ENCODE peak calls at places on chromosomes 12 and 14, in nine cellular contexts. M is stimulated activated CD8-positive, alpha-beta memory T cell treated with anti-CD3 and anti-CD28 coated beads, Interleukin-4, amount 100 ng/mL, for 48 hours; F is HEK293T; S is fibroblast of pulmonary artery; C is dorsolateral prefrontal cortex; Y is Ammon's horn; Z is HL-60; R is activated T-helper 2 cell treated with anti-CD3 and anti-CD28 coated beads, Interferon-gamma antibody, Interleukin-2, Interleukin-4, amounts not matched to agents 10 μg/mL and 5 μg/mL and 100 μg/mL, durations not matched to agents 14 hours and 24 hours and 36 hours; W is EL. U is an unnamed sample.
A peak's percentile ranks its signal among the peaks of the same experiment; 100 is the strongest.

GRCh38 chr14:99273025-99273723 is 1.2 kb upstream of the BCL11B start:
- DNase-seq in M (peak; percentile 83), F (no peak), S (no peak), C (no peak), Y (no peak), Z (no peak), R (no peak), W (peak; percentile 11), U (no peak)

GRCh38 chr12:44774815-44775411 is 101.2 kb downstream of the NELL2 start:
- DNase-seq in M (peak; percentile 83), F (peak; percentile 58), S (peak; percentile 35), C (no peak), Y (no peak), Z (peak; percentile 30), R (peak; percentile 16), W (peak; percentile 9), U (no peak)

GRCh38 chr12:65121049-65121955 is at the start of gene WIF1:
- DNase-seq in M (peak; percentile 51), F (peak; percentile 47), S (peak; percentile 1), C (no peak), Y (peak; percentile 48), Z (peak; percentile 23), R (no peak), W (peak; percentile 5), U (no peak)

GRCh38 chr12:81835783-81836182 is 76.6 kb upstream of the PPFIA2 start:
- DNase-seq in M (peak; percentile 48), F (no peak), S (no peak), C (no peak), Y (no peak), Z (no peak), R (no peak), W (no peak), U (no peak)

GRCh38 chr14:106556665-106557289 is 1030.4 kb downstream of the TMEM121 start:
- DNase-seq in M (peak; percentile 94), F (peak; percentile 34), S (no peak), C (no peak), Y (no peak), Z (peak; percentile 60), R (peak; percentile 55), W (no peak), U (no peak)

GRCh38 chr12:104056419-104056972 is 6.5 kb upstream of the GLT8D2 start:
- DNase-seq in M (no peak), F (no peak), S (no peak), C (no peak), Y (no peak), Z (no peak), R (no peak), W (no peak), U (no peak)

GRCh38 chr12:2138294-2138693 is 85.5 kb downstream of the CACNA1C start:
- DNase-seq in M (no peak), F (no peak), S (no peak), C (no peak), Y (no peak), Z (no peak), R (no peak), W (no peak), U (no peak)

GRCh38 chr12:67068204-67068731 is 200.9 kb upstream of the CAND1 start:
- DNase-seq in M (peak; percentile 29), F (peak; percentile 24), S (no peak), C (no peak), Y (no peak), Z (no peak), R (no peak), W (peak; percentile 12), U (no peak)

GRCh38 chr12:27277846-27278260 is 33.8 kb downstream of the STK38L start:
- DNase-seq in M (no peak), F (peak; percentile 21), S (peak; percentile 95), C (no peak), Y (no peak), Z (no peak), R (no peak), W (peak; percentile 65), U (no peak)

GRCh38 chr14:50957296-50957695 is 13.0 kb upstream of the PYGL start:
- DNase-seq in M (no peak), F (peak; percentile 20), S (peak; percentile 70), C (no peak), Y (peak; percentile 18), Z (no peak), R (no peak), W (peak; percentile 32), U (peak; percentile 49)

GRCh38 chr14:35963209-35963608 is 137.1 kb downstream of the BRMS1L start:
- DNase-seq in M (no peak), F (peak; percentile 25), S (no peak), C (no peak), Y (no peak), Z (no peak), R (no peak), W (peak; percentile 1), U (no peak)

GRCh38 chr12:53252349-53252916 is 15.7 kb upstream of the ESPL1 start:
- DNase-seq in M (peak; percentile 41), F (no peak), S (peak; percentile 16), C (no peak), Y (no peak), Z (no peak), R (no peak), W (no peak), U (peak; percentile 88)

GRCh38 chr14:92568621-92569479 is 55.3 kb downstream of the RIN3 start:
- DNase-seq in M (peak; percentile 55), F (no peak), S (no peak), C (no peak), Y (no peak), Z (no peak), R (no peak), W (no peak), U (no peak)

GRCh38 chr12:50620050-50620974 is 115.5 kb downstream of the DIP2B start:
- DNase-seq in M (peak; percentile 45), F (no peak), S (peak; percentile 83), C (no peak), Y (peak; percentile 43), Z (no peak), R (no peak), W (peak; percentile 89), U (no peak)

GRCh38 chr12:92000587-92000986 is 145.1 kb downstream of the BTG1 start:
- DNase-seq in M (no peak), F (no peak), S (no peak), C (no peak), Y (no peak), Z (no peak), R (no peak), W (no peak), U (no peak)